ENCODE peak calls at places on chromosomes 7 and 10, in five cellular contexts. One of them, this sample, is unnamed.

GRCh38 chr7:28990200-28990960 is 32.2 kb upstream of the TRIL start:
- DNase-seq in testis: no peak
- DNase-seq in SK-N-SH: peak; percentile 22
- DNase-seq in uterus: no peak
- DNase-seq in transverse colon: no peak
- DNase-seq in this sample: no peak

GRCh38 chr7:120794100-120794729 is 63.7 kb downstream of the TSPAN12 start:
- DNase-seq in testis: no peak
- DNase-seq in SK-N-SH: no peak
- DNase-seq in uterus: no peak
- DNase-seq in transverse colon: no peak
- DNase-seq in this sample: no peak

GRCh38 chr7:109213081-109213480 is 643.4 kb downstream of the DNAJB9 start:
- DNase-seq in testis: no peak
- DNase-seq in SK-N-SH: no peak
- DNase-seq in uterus: no peak
- DNase-seq in transverse colon: no peak
- DNase-seq in this sample: no peak

GRCh38 chr7:73738220-73738611 is 386 bp downstream of the ABHD11 start:
- DNase-seq in testis: peak; percentile 78
- DNase-seq in SK-N-SH: peak; percentile 94
- DNase-seq in uterus: peak; percentile 63
- DNase-seq in transverse colon: peak; percentile 81
- DNase-seq in this sample: peak; percentile 87

GRCh38 chr7:128381161-128381821 is 19.8 kb upstream of the PRRT4 start:
- DNase-seq in testis: peak; percentile 46
- DNase-seq in SK-N-SH: peak; percentile 76
- DNase-seq in uterus: no peak
- DNase-seq in transverse colon: no peak
- DNase-seq in this sample: peak; percentile 34

GRCh38 chr7:55964802-55965470 is 551 bp downstream of the NIPSNAP2 start:
- DNase-seq in testis: peak; percentile 85
- DNase-seq in SK-N-SH: peak; percentile 93
- DNase-seq in uterus: peak; percentile 43
- DNase-seq in transverse colon: peak; percentile 88
- DNase-seq in this sample: peak; percentile 86

GRCh38 chr10:123007558-123008378 is 827 bp downstream of the IKZF5 start:
- DNase-seq in testis: peak; percentile 86
- DNase-seq in SK-N-SH: peak; percentile 46
- DNase-seq in uterus: no peak
- DNase-seq in transverse colon: peak; percentile 38
- DNase-seq in this sample: peak; percentile 63

GRCh38 chr7:1950623-1951523 is 280.8 kb downstream of the ELFN1 start:
- DNase-seq in testis: peak; percentile 63
- DNase-seq in SK-N-SH: peak; percentile 84
- DNase-seq in uterus: no peak
- DNase-seq in transverse colon: peak; percentile 49
- DNase-seq in this sample: peak; percentile 50

GRCh38 chr7:101586971-101587370 is 42.1 kb downstream of the MYL10 start:
- DNase-seq in testis: no peak
- DNase-seq in SK-N-SH: no peak
- DNase-seq in uterus: no peak
- DNase-seq in transverse colon: no peak
- DNase-seq in this sample: no peak

GRCh38 chr7:77242068-77242467 is 42.4 kb upstream of the FGL2 start:
- DNase-seq in testis: no peak
- DNase-seq in SK-N-SH: no peak
- DNase-seq in uterus: no peak
- DNase-seq in transverse colon: no peak
- DNase-seq in this sample: no peak

GRCh38 chr7:148973256-148973655 is 55.0 kb downstream of the PDIA4 start:
- DNase-seq in testis: no peak
- DNase-seq in SK-N-SH: no peak
- DNase-seq in uterus: no peak
- DNase-seq in transverse colon: no peak
- DNase-seq in this sample: no peak

GRCh38 chr10:101878869-101879268 is 35.3 kb upstream of the KCNIP2 start:
- DNase-seq in testis: no peak
- DNase-seq in SK-N-SH: no peak
- DNase-seq in uterus: no peak
- DNase-seq in transverse colon: no peak
- DNase-seq in this sample: no peak

GRCh38 chr7:74240482-74240881 is 13.7 kb downstream of the RFC2 start:
- DNase-seq in testis: no peak
- DNase-seq in SK-N-SH: no peak
- DNase-seq in uterus: no peak
- DNase-seq in transverse colon: peak; percentile 35
- DNase-seq in this sample: no peak

GRCh38 chr7:104179178-104179577 is 28.6 kb downstream of the ORC5 start:
- DNase-seq in testis: no peak
- DNase-seq in SK-N-SH: no peak
- DNase-seq in uterus: no peak
- DNase-seq in transverse colon: no peak
- DNase-seq in this sample: no peak

GRCh38 chr10:94125856-94126255 is 132.1 kb downstream of the PLCE1 start:
- DNase-seq in testis: no peak
- DNase-seq in SK-N-SH: no peak
- DNase-seq in uterus: no peak
- DNase-seq in transverse colon: no peak
- DNase-seq in this sample: no peak

GRCh38 chr10:17248964-17249363 is 20.9 kb downstream of the VIM start:
- DNase-seq in testis: no peak
- DNase-seq in SK-N-SH: no peak
- DNase-seq in uterus: no peak
- DNase-seq in transverse colon: no peak
- DNase-seq in this sample: no peak

DNA sequence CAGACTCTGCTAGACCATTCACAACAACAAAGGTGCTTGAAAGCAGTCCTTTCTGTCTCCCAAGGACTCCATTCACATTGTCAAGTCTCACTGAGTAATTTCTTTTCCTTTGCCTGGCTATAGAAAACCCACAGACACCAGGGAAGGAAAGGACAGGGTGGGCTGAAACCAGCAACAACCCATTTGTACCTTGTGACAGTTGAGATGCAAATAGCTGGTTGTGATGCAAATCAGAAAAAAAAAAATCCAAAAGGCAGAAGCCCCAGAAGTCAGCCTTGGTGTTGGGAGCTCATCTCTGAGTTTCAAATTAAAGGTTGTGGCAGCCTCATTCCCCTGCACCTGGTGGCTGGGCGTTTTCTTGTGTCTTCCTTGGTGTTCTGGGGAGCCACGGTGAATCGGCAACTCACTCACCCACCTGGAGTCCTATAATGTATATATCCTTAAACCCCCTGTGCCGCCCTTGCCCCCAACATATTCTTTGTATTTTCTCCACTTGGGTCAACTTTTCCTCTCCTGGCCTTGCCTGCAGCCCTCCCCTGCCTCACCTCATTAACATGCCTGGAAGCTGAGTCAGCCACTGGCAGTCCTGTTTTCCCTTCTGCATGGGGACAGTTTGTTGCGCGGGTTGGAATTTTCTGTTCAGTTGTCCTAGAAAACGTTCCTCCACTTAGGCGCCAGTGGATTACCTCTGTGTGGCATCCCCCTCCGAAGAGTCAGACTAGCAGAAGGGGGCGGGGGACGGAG is 97.6 kb downstream of the C10orf105 start:
- DNase-seq in testis: peak; percentile 32
- DNase-seq in SK-N-SH: no peak
- DNase-seq in uterus: peak; percentile 46
- DNase-seq in transverse colon: no peak
- DNase-seq in this sample: no peak
- H3K4me3 ChIP-seq in testis: no peak overlapping the region
- H3K4me3 ChIP-seq in SK-N-SH: no peak overlapping the region
- H3K4me3 ChIP-seq in uterus: no peak overlapping the region
- H3K4me3 ChIP-seq in transverse colon: no peak overlapping the region
- H3K4me3 ChIP-seq in this sample: no peak overlapping the region

DNA sequence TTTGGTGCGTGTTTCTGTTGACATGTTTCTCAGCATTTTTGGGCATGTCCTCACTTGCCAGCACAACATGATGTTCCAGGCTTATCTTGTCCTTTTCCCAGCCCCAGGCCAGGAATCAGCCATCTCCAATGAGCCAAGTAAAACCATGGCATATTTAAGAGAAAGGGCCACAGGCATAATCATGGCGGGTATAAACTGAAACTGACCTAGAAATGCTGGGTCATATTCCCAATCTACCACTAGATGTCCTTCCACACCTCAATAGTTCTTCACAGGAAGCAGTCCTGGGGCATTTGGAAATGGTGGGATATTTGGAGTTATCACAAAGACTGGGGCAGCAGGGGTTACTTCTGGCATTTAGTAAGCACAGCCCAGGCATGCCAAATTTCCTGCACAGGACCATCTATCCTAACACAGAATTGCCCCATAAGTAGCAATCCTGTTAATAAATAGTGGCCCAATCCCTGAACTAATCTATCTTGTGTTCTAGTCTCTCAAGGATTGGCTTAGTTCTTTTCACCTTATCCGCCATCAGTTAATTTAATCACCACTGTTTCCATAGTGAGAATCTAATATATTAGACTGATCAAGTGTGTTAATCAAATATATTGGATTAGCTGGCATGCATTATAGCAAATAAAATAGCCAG is 101.6 kb downstream of the NPSR1 start:
- DNase-seq in testis: no peak
- DNase-seq in SK-N-SH: peak; percentile 48
- DNase-seq in uterus: no peak
- DNase-seq in transverse colon: no peak
- DNase-seq in this sample: no peak
- TF ChIP-seq CTCF in testis: peak; percentile 20
- TF ChIP-seq CTCF in SK-N-SH: peak; percentile 82
- TF ChIP-seq CTCF in uterus: no peak
- TF ChIP-seq CTCF in transverse colon: peak; percentile 33
- TF ChIP-seq CTCF in this sample: peak; percentile 42

GRCh38 chr10:77533156-77533886 is 104.3 kb downstream of the KCNMA1 start:
- DNase-seq in testis: no peak
- DNase-seq in SK-N-SH: peak; percentile 49
- DNase-seq in uterus: no peak
- DNase-seq in transverse colon: no peak
- DNase-seq in this sample: no peak
- H3K27ac ChIP-seq in testis: no peak overlapping the region
- H3K27ac ChIP-seq in SK-N-SH: peak overlapping the region; percentile 76
- H3K27ac ChIP-seq in uterus: peak overlapping the region; percentile 53
- H3K27ac ChIP-seq in transverse colon: peak overlapping the region; percentile 32
- H3K27ac ChIP-seq in this sample: no peak overlapping the region

GRCh38 chr7:27151945-27152815 is at the start of gene HOXA3:
- DNase-seq in testis: peak; percentile 13
- DNase-seq in SK-N-SH: peak; percentile 54
- DNase-seq in uterus: peak; percentile 87
- DNase-seq in transverse colon: peak; percentile 84
- DNase-seq in this sample: peak; percentile 93
- H3K4me3 ChIP-seq in testis: no peak within 1 kb of the TSS
- H3K4me3 ChIP-seq in SK-N-SH: no peak within 1 kb of the TSS
- H3K4me3 ChIP-seq in uterus: peak within 1 kb of the TSS; percentile 59
- H3K4me3 ChIP-seq in transverse colon: peak within 1 kb of the TSS; percentile 81
- H3K4me3 ChIP-seq in this sample: peak within 1 kb of the TSS; percentile 55

GRCh38 chr7:44085549-44085948 is 3.2 kb upstream of the POLM start:
- DNase-seq in testis: no peak
- DNase-seq in SK-N-SH: no peak
- DNase-seq in uterus: no peak
- DNase-seq in transverse colon: no peak
- DNase-seq in this sample: no peak
- TF ChIP-seq CTCF in testis: no peak
- TF ChIP-seq CTCF in SK-N-SH: peak; percentile 52
- TF ChIP-seq CTCF in uterus: no peak
- TF ChIP-seq CTCF in transverse colon: no peak
- TF ChIP-seq CTCF in this sample: no peak

DNA sequence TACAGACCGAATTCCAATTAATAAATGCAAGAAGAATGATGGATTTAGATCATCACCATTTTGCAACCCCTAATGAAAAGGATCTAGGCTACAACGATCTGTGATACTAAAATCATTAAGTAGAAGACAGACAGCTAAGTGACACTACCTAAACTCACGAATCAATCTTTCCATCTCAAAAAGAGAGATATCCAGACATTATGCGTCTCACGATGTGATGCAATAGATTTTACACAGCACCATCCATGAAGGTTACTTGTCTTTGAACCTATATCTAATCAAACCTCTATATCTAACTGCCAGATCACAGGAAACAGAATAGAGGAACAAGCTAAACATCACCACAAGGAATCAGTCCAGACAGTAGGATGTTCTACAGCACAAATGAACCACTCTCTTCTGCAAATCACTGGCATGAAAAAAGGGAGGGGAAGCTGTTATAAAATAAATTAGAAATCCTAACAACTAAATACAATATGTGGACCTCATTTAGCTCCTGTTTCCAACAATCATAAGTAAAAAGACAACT is 4.1 kb downstream of the RAPGEF5 start:
- DNase-seq in testis: no peak
- DNase-seq in SK-N-SH: no peak
- DNase-seq in uterus: no peak
- DNase-seq in transverse colon: no peak
- DNase-seq in this sample: no peak
- H3K27ac ChIP-seq in testis: no peak overlapping the region
- H3K27ac ChIP-seq in SK-N-SH: peak overlapping the region; percentile 89
- H3K27ac ChIP-seq in uterus: no peak overlapping the region
- H3K27ac ChIP-seq in transverse colon: no peak overlapping the region
- H3K27ac ChIP-seq in this sample: no peak overlapping the region

GRCh38 chr10:125156739-125157472 is 3.5 kb downstream of the CTBP2 start:
- DNase-seq in testis: no peak
- DNase-seq in SK-N-SH: no peak
- DNase-seq in uterus: no peak
- DNase-seq in transverse colon: no peak
- DNase-seq in this sample: peak; percentile 65
- H3K4me3 ChIP-seq in testis: peak overlapping the region; percentile 79
- H3K4me3 ChIP-seq in SK-N-SH: peak overlapping the region; percentile 73
- H3K4me3 ChIP-seq in uterus: no peak overlapping the region
- H3K4me3 ChIP-seq in transverse colon: no peak overlapping the region
- H3K4me3 ChIP-seq in this sample: peak overlapping the region; percentile 69

DNA sequence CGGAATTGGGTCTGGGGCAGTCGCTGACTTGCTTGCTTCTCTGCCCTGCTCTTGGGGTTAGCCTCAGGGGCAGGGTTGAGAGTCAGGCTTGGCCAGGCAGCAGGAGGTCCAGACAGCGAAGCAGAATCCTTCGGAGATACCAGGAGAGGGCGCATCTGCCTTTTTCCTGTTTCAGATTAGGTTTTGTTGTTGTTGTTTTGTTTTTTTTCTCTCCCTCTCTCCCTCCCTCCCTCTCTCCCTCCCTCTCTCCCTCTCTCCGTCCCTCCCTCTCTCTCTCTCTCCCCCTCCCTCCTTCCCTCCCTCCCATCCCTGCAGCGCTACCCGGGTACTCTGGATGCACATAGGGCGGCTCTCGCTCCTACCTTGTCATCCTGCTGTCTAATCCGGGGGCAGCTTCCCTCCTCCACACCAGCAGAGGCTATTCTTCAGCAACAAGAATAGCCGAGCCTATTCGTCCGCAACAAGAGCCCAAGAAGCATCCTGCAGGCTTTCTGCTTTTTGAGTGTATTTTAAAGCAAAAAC is 758 bp upstream of the OPTN start:
- DNase-seq in testis: peak; percentile 74
- DNase-seq in SK-N-SH: peak; percentile 74
- DNase-seq in uterus: peak; percentile 58
- DNase-seq in transverse colon: peak; percentile 62
- DNase-seq in this sample: peak; percentile 70
- TF ChIP-seq CTCF in testis: no peak
- TF ChIP-seq CTCF in SK-N-SH: peak; percentile 31
- TF ChIP-seq CTCF in uterus: peak; percentile 45
- TF ChIP-seq CTCF in transverse colon: peak; percentile 25
- TF ChIP-seq CTCF in this sample: no peak